ENCODE peak calls at places on chromosomes 11 and 22, in six cellular contexts. One of them, this sample, is unnamed.

GRCh38 chr22:27602390-27602789 is 199.2 kb downstream of the MN1 start:
- DNase-seq in K562: peak
- DNase-seq in HL-60: no peak
- DNase-seq in GM12878: no peak
- DNase-seq in HepG2: no peak
- DNase-seq in SK-N-SH: peak
- DNase-seq in this sample: no peak

GRCh38 chr22:37244114-37244921 is at the start of gene RAC2:
- DNase-seq in GM12878: no peak
- DNase-seq in HL-60: peak
- DNase-seq in SK-N-SH: peak
- DNase-seq in HepG2: no peak
- DNase-seq in K562: peak
- DNase-seq in this sample: no peak

GRCh38 chr22:41237036-41237706 is 3.6 kb downstream of the CHADL start:
- DNase-seq in GM12878: no peak
- DNase-seq in HepG2: no peak
- DNase-seq in SK-N-SH: no peak
- DNase-seq in K562: no peak
- DNase-seq in HL-60: no peak
- DNase-seq in this sample: peak

GRCh38 chr11:11036185-11037161 is 178.6 kb upstream of the ZBED5 start:
- DNase-seq in HepG2: peak
- DNase-seq in GM12878: no peak
- DNase-seq in HL-60: peak
- DNase-seq in K562: peak
- DNase-seq in SK-N-SH: peak
- DNase-seq in this sample: peak

GRCh38 chr11:73565804-73566203 is 32.1 kb downstream of the FAM168A start:
- DNase-seq in K562: no peak
- DNase-seq in GM12878: no peak
- DNase-seq in SK-N-SH: no peak
- DNase-seq in HepG2: no peak
- DNase-seq in HL-60: no peak
- DNase-seq in this sample: no peak

GRCh38 chr11:7683571-7683970 is 10.3 kb upstream of the CYB5R2 start:
- DNase-seq in HL-60: no peak
- DNase-seq in K562: no peak
- DNase-seq in GM12878: no peak
- DNase-seq in SK-N-SH: no peak
- DNase-seq in HepG2: no peak
- DNase-seq in this sample: no peak

GRCh38 chr11:118263694-118264567 is at the start of gene MPZL2:
- DNase-seq in GM12878: no peak
- DNase-seq in K562: no peak
- DNase-seq in SK-N-SH: no peak
- DNase-seq in HL-60: no peak
- DNase-seq in HepG2: peak
- DNase-seq in this sample: peak

GRCh38 chr11:462107-462890 is 12.2 kb downstream of the PTDSS2 start:
- DNase-seq in SK-N-SH: peak
- DNase-seq in GM12878: no peak
- DNase-seq in K562: no peak
- DNase-seq in HepG2: no peak
- DNase-seq in HL-60: no peak
- DNase-seq in this sample: no peak

GRCh38 chr22:39177791-39178190 is 25.3 kb upstream of the CBX7 start:
- DNase-seq in HepG2: no peak
- DNase-seq in HL-60: no peak
- DNase-seq in GM12878: no peak
- DNase-seq in K562: no peak
- DNase-seq in SK-N-SH: no peak
- DNase-seq in this sample: no peak

GRCh38 chr11:108802492-108802891 is 137.6 kb downstream of the DDX10 start:
- DNase-seq in GM12878: no peak
- DNase-seq in HL-60: no peak
- DNase-seq in HepG2: no peak
- DNase-seq in SK-N-SH: no peak
- DNase-seq in K562: no peak
- DNase-seq in this sample: no peak

GRCh38 chr22:43002198-43002577 is 12.8 kb downstream of the PACSIN2 start:
- DNase-seq in SK-N-SH: no peak
- DNase-seq in GM12878: no peak
- DNase-seq in HepG2: no peak
- DNase-seq in K562: no peak
- DNase-seq in HL-60: no peak
- DNase-seq in this sample: no peak

GRCh38 chr11:79198898-79199250 is 242.0 kb downstream of the TENM4 start:
- DNase-seq in K562: no peak
- DNase-seq in GM12878: no peak
- DNase-seq in SK-N-SH: no peak
- DNase-seq in HepG2: no peak
- DNase-seq in HL-60: no peak
- DNase-seq in this sample: no peak

GRCh38 chr11:128473631-128474030 is 113.7 kb downstream of the ETS1 start:
- DNase-seq in K562: no peak
- DNase-seq in HL-60: no peak
- DNase-seq in SK-N-SH: no peak
- DNase-seq in GM12878: peak
- DNase-seq in HepG2: no peak
- DNase-seq in this sample: no peak

GRCh38 chr11:47552086-47552580 is 799 bp downstream of the CELF1 start:
- DNase-seq in GM12878: no peak
- DNase-seq in SK-N-SH: peak
- DNase-seq in K562: peak
- DNase-seq in HepG2: peak
- DNase-seq in HL-60: peak
- DNase-seq in this sample: peak

GRCh38 chr22:35930933-35931332 is 97.7 kb downstream of the RBFOX2 start:
- DNase-seq in SK-N-SH: peak
- DNase-seq in GM12878: peak
- DNase-seq in HL-60: peak
- DNase-seq in HepG2: peak
- DNase-seq in K562: peak
- DNase-seq in this sample: no peak

GRCh38 chr11:77371646-77372045 is 70.2 kb upstream of the GDPD4 start:
- DNase-seq in SK-N-SH: no peak
- DNase-seq in GM12878: no peak
- DNase-seq in K562: no peak
- DNase-seq in HL-60: no peak
- DNase-seq in HepG2: no peak
- DNase-seq in this sample: no peak

GRCh38 chr11:64675417-64676252 is 47.4 kb downstream of the NRXN2 start:
- DNase-seq in HL-60: no peak
- DNase-seq in GM12878: no peak
- DNase-seq in HepG2: no peak
- DNase-seq in SK-N-SH: peak
- DNase-seq in K562: no peak
- DNase-seq in this sample: no peak

GRCh38 chr11:82315093-82315492 is 418.6 kb downstream of the FAM181B start:
- DNase-seq in SK-N-SH: peak
- DNase-seq in HL-60: peak
- DNase-seq in K562: peak
- DNase-seq in GM12878: no peak
- DNase-seq in HepG2: peak
- DNase-seq in this sample: peak

GRCh38 chr11:4541071-4541470 is 3.9 kb upstream of the OR52M1 start:
- DNase-seq in HepG2: no peak
- DNase-seq in K562: no peak
- DNase-seq in SK-N-SH: no peak
- DNase-seq in HL-60: no peak
- DNase-seq in GM12878: no peak
- DNase-seq in this sample: no peak

GRCh38 chr11:109222730-109223129 is 199.3 kb upstream of the C11orf87 start:
- DNase-seq in HL-60: no peak
- DNase-seq in K562: no peak
- DNase-seq in GM12878: no peak
- DNase-seq in SK-N-SH: no peak
- DNase-seq in HepG2: no peak
- DNase-seq in this sample: no peak

GRCh38 chr22:22061085-22062077 is 78.8 kb upstream of the TOP3B start:
- DNase-seq in GM12878: no peak
- DNase-seq in HL-60: peak
- DNase-seq in SK-N-SH: no peak
- DNase-seq in K562: peak
- DNase-seq in HepG2: peak
- DNase-seq in this sample: no peak

GRCh38 chr22:36048911-36049677 is 20.5 kb upstream of the RBFOX2 start:
- DNase-seq in HL-60: no peak
- DNase-seq in HepG2: no peak
- DNase-seq in GM12878: no peak
- DNase-seq in K562: peak
- DNase-seq in SK-N-SH: no peak
- DNase-seq in this sample: no peak

GRCh38 chr11:76770642-76771445 is 12.3 kb upstream of the TSKU start:
- DNase-seq in HL-60: no peak
- DNase-seq in K562: no peak
- DNase-seq in HepG2: peak
- DNase-seq in GM12878: no peak
- DNase-seq in SK-N-SH: no peak
- DNase-seq in this sample: no peak

GRCh38 chr22:38135133-38135706 is 24.7 kb upstream of the BAIAP2L2 start:
- DNase-seq in GM12878: no peak
- DNase-seq in HepG2: no peak
- DNase-seq in SK-N-SH: no peak
- DNase-seq in HL-60: peak
- DNase-seq in K562: no peak
- DNase-seq in this sample: no peak

GRCh38 chr11:104000798-104001197 is 35.6 kb upstream of the DDI1 start:
- DNase-seq in HL-60: no peak
- DNase-seq in GM12878: no peak
- DNase-seq in SK-N-SH: no peak
- DNase-seq in HepG2: no peak
- DNase-seq in K562: no peak
- DNase-seq in this sample: no peak

GRCh38 chr11:34358666-34359547 is 1.1 kb upstream of the ABTB2 start:
- DNase-seq in HepG2: peak
- DNase-seq in GM12878: peak
- DNase-seq in HL-60: peak
- DNase-seq in K562: peak
- DNase-seq in SK-N-SH: peak
- DNase-seq in this sample: no peak

GRCh38 chr11:833849-834311 is 1.1 kb downstream of the CD151 start:
- DNase-seq in K562: peak
- DNase-seq in GM12878: no peak
- DNase-seq in HepG2: no peak
- DNase-seq in HL-60: no peak
- DNase-seq in SK-N-SH: no peak
- DNase-seq in this sample: no peak

GRCh38 chr11:63567044-63567840 is 4.1 kb upstream of the PLAAT2 start:
- DNase-seq in HL-60: peak
- DNase-seq in SK-N-SH: no peak
- DNase-seq in HepG2: peak
- DNase-seq in K562: peak
- DNase-seq in GM12878: peak
- DNase-seq in this sample: no peak

GRCh38 chr11:68127791-68128681 is 6.8 kb upstream of the CHKA start:
- DNase-seq in GM12878: no peak
- DNase-seq in SK-N-SH: peak
- DNase-seq in HL-60: no peak
- DNase-seq in HepG2: peak
- DNase-seq in K562: peak
- DNase-seq in this sample: peak

GRCh38 chr11:12461516-12461915 is 84.1 kb downstream of the PARVA start:
- DNase-seq in HL-60: no peak
- DNase-seq in GM12878: no peak
- DNase-seq in HepG2: no peak
- DNase-seq in K562: peak
- DNase-seq in SK-N-SH: peak
- DNase-seq in this sample: no peak
- TF ChIP-seq GABPA in HL-60: no peak
- TF ChIP-seq GABPA in GM12878: no peak
- TF ChIP-seq GABPA in HepG2: no peak
- TF ChIP-seq GABPA in K562: no peak
- TF ChIP-seq GABPA in SK-N-SH: no peak
- TF ChIP-seq GABPA in this sample: no peak

DNA sequence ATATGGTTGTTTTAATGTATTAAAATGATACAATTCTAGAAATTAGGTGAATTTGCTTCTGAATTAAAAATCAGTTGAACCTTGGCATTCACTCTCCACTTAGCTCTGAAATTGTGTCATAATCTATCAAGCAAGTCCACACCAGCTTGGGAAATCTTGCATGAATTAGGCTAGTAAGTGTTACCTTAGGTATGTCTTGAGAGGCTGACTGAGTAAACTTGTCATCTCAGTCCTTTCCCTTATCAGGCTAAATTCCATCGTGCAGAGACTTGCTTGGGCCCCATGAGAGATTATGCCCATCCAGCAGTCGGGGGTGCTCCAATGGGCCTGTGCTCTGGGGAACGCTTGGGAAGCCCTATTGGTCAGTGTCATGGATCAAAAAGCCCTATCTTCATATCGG is 33.9 kb upstream of the ST14 start:
- DNase-seq in SK-N-SH: no peak
- DNase-seq in GM12878: no peak
- DNase-seq in K562: no peak
- DNase-seq in HL-60: no peak
- DNase-seq in HepG2: no peak
- DNase-seq in this sample: no peak
- TF ChIP-seq GABPA in SK-N-SH: no peak
- TF ChIP-seq GABPA in GM12878: no peak
- TF ChIP-seq GABPA in K562: no peak
- TF ChIP-seq GABPA in HL-60: no peak
- TF ChIP-seq GABPA in HepG2: no peak
- TF ChIP-seq GABPA in this sample: no peak

GRCh38 chr11:35419713-35420333 is 465 bp upstream of the SLC1A2 start:
- DNase-seq in HL-60: no peak
- DNase-seq in SK-N-SH: peak
- DNase-seq in HepG2: no peak
- DNase-seq in K562: no peak
- DNase-seq in GM12878: no peak
- DNase-seq in this sample: no peak

GRCh38 chr11:35420371-35420770 is 1.0 kb upstream of the SLC1A2 start:
- DNase-seq in HepG2: no peak
- DNase-seq in HL-60: no peak
- DNase-seq in K562: no peak
- DNase-seq in GM12878: no peak
- DNase-seq in SK-N-SH: peak
- DNase-seq in this sample: peak

GRCh38 chr11:35427158-35427557 is 7.8 kb upstream of the SLC1A2 start:
- DNase-seq in HepG2: no peak
- DNase-seq in HL-60: no peak
- DNase-seq in GM12878: no peak
- DNase-seq in SK-N-SH: no peak
- DNase-seq in K562: no peak
- DNase-seq in this sample: no peak

GRCh38 chr11:35418847-35419712 is at the start of gene SLC1A2:
- DNase-seq in SK-N-SH: peak
- DNase-seq in HepG2: no peak
- DNase-seq in K562: no peak
- DNase-seq in HL-60: peak
- DNase-seq in GM12878: no peak
- DNase-seq in this sample: peak

GRCh38 chr11:35424157-35424945 is 5.0 kb upstream of the SLC1A2 start:
- DNase-seq in GM12878: no peak
- DNase-seq in SK-N-SH: no peak
- DNase-seq in HepG2: no peak
- DNase-seq in K562: no peak
- DNase-seq in HL-60: no peak
- DNase-seq in this sample: no peak
- TF ChIP-seq GABPA in GM12878: no peak
- TF ChIP-seq GABPA in SK-N-SH: no peak
- TF ChIP-seq GABPA in HepG2: no peak
- TF ChIP-seq GABPA in K562: no peak
- TF ChIP-seq GABPA in HL-60: no peak
- TF ChIP-seq GABPA in this sample: no peak

GRCh38 chr11:116962108-116962507 is 124.7 kb upstream of the APOA1 start:
- DNase-seq in HL-60: no peak
- DNase-seq in K562: no peak
- DNase-seq in SK-N-SH: no peak
- DNase-seq in HepG2: no peak
- DNase-seq in GM12878: no peak
- DNase-seq in this sample: no peak
- TF ChIP-seq GABPA in HL-60: no peak
- TF ChIP-seq GABPA in K562: no peak
- TF ChIP-seq GABPA in SK-N-SH: no peak
- TF ChIP-seq GABPA in HepG2: no peak
- TF ChIP-seq GABPA in GM12878: no peak
- TF ChIP-seq GABPA in this sample: no peak

This sample was measured in H1.